ENCODE peak calls at places on chromosomes 1 and 21, in five cellular contexts. T, C, I, G and O are unnamed samples.

GRCh38 chr1:44610527-44611148 is 63.6 kb downstream of the TMEM53 start:
- DNase-seq in T (peak; percentile 22), C (no peak), I (no peak), G (no peak), O (no peak)

GRCh38 chr21:16709866-16710550 is 802.8 kb upstream of the CXADR start:
- DNase-seq in T (no peak), C (no peak), I (no peak), G (no peak), O (peak; percentile 45)

GRCh38 chr1:228810855-228811654 is 75.8 kb downstream of the RHOU start:
- DNase-seq in T (no peak), C (no peak), I (no peak), G (no peak), O (peak; percentile 41)

GRCh38 chr1:66253330-66253921 is 280.5 kb upstream of the SGIP1 start:
- DNase-seq in T (no peak), C (no peak), I (peak; percentile 71), G (no peak), O (peak; percentile 91)

GRCh38 chr1:115495603-115496002 is 146.2 kb upstream of the VANGL1 start:
- DNase-seq in T (no peak), C (no peak), I (no peak), G (no peak), O (peak; percentile 74)

GRCh38 chr21:38729745-38730401 is 75.9 kb upstream of the ETS2 start:
- DNase-seq in T (no peak), C (no peak), I (no peak), G (no peak), O (no peak)

GRCh38 chr1:150976879-150977694 is 2.5 kb upstream of the CERS2 start:
- DNase-seq in T (peak; percentile 91), C (no peak), I (peak; percentile 40), G (peak; percentile 94), O (peak; percentile 51)

GRCh38 chr1:62962794-62963776 is 179.2 kb downstream of the ATG4C start:
- DNase-seq in T (peak; percentile 26), C (peak; percentile 79), I (peak; percentile 73), G (no peak), O (peak; percentile 60)

GRCh38 chr1:145872421-145872891 is 13.2 kb downstream of the ANKRD35 start:
- DNase-seq in T (peak; percentile 46), C (no peak), I (no peak), G (peak; percentile 75), O (no peak)

GRCh38 chr1:39562886-39563285 is 13.7 kb downstream of the PABPC4 start:
- DNase-seq in T (no peak), C (peak; percentile 52), I (no peak), G (no peak), O (no peak)

GRCh38 chr1:221804303-221804702 is 62.4 kb upstream of the DUSP10 start:
- DNase-seq in T (no peak), C (no peak), I (no peak), G (no peak), O (no peak)
- H3K4me3 ChIP-seq in T (no peak overlapping the region), C (no peak overlapping the region), I (no peak overlapping the region), G (no peak overlapping the region), O (no peak overlapping the region)

GRCh38 chr1:165403835-165404482 is 41.0 kb downstream of the RXRG start:
- DNase-seq in T (no peak), C (peak; percentile 59), I (peak; percentile 57), G (no peak), O (no peak)

GRCh38 chr1:165407398-165407797 is 37.5 kb downstream of the RXRG start:
- DNase-seq in T (no peak), C (no peak), I (no peak), G (no peak), O (no peak)

GRCh38 chr1:165409957-165410356 is 35.0 kb downstream of the RXRG start:
- DNase-seq in T (no peak), C (no peak), I (peak; percentile 86), G (no peak), O (no peak)

GRCh38 chr1:165411396-165411795 is 33.5 kb downstream of the RXRG start:
- DNase-seq in T (no peak), C (no peak), I (no peak), G (no peak), O (no peak)

GRCh38 chr1:165408518-165408917 is 36.4 kb downstream of the RXRG start:
- DNase-seq in T (no peak), C (peak; percentile 63), I (peak; percentile 67), G (no peak), O (peak; percentile 46)
- TF ChIP-seq CTCF in T (no peak), C (peak; percentile 58), I (peak; percentile 34), G (peak; percentile 23), O (no peak)

DNA sequence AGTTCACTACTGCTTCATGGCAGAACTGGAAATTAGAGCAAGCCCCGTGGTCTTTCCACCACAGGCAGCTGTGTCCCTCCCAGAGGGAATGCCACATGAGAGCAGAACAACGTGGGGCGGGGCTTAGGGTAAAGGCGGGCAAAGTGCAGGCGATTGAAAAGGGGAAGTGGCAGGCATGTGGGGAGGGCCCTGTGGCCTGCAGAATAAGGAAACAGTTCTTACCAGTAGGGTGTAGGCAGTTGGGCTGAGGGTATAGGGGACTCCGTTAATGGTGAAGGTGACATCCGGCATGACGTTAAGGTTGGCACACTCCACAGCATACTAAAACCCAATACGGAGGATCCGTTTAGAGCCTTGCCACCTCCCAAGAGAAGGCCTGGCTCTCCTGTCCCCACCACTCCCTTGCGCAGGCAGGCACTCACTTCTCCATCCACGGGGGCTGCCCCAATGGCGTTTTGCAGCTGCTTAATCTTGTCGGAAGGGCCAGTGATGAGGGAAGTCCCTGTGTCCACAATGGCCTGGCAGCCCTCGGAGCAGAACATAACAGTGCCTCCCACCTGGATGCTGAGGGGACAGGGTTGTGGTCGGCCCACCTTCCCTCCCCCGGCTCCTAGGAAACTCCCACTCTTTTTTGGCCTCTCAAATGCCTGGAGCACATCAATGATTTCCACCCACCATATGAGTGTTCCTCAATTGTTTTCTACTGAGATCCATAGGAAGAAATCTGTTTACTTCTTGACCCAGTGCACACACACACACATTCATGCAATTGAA is 9.1 kb upstream of the RAB7B start:
- DNase-seq in T (peak; percentile 91), C (peak; percentile 29), I (peak; percentile 45), G (peak; percentile 87), O (no peak)
- H3K4me3 ChIP-seq in T (no peak overlapping the region), C (no peak overlapping the region), I (no peak overlapping the region), G (no peak overlapping the region), O (no peak overlapping the region)

GRCh38 chr1:175221548-175222175 is 29.1 kb upstream of the KIAA0040 start:
- DNase-seq in T (no peak), C (peak; percentile 30), I (peak; percentile 14), G (peak; percentile 80), O (peak; percentile 33)
- TF ChIP-seq CTCF in T (peak; percentile 25), C (no peak), I (no peak), G (peak; percentile 62), O (no peak)